ENCODE peak calls at places on chromosomes 1 and 21, in seven cellular contexts. V is H9, O is neuronal stem cell, G is mesendoderm, J is mesenchymal stem cell, E is H1, H is trophoblast cell. S is an unnamed sample.
A peak's percentile ranks its signal among the peaks of the same experiment; 100 is the strongest.

GRCh38 chr1:207711285-207711684 is 40.6 kb upstream of the CD46 start:
- DNase-seq in V (peak; percentile 73), O (no peak), G (peak; percentile 83), J (peak; percentile 45), E (peak; percentile 9), H (peak; percentile 48), S (peak; percentile 18)

GRCh38 chr1:36392836-36393235 is 4.9 kb downstream of the LSM10 start:
- DNase-seq in V (no peak), O (no peak), G (no peak), J (no peak), E (no peak), H (no peak), S (no peak)

GRCh38 chr1:41939194-41939593 is 20.5 kb upstream of the HIVEP3 start:
- DNase-seq in V (no peak), O (no peak), G (no peak), J (no peak), E (no peak), H (no peak), S (no peak)

GRCh38 chr1:206540044-206540758 is 32.9 kb downstream of the RASSF5 start:
- DNase-seq in V (no peak), O (no peak), G (no peak), J (no peak), E (no peak), H (no peak), S (no peak)

GRCh38 chr1:67058761-67059160 is 4.8 kb upstream of the SLC35D1 start:
- DNase-seq in V (no peak), O (no peak), G (no peak), J (peak; percentile 36), E (no peak), H (peak; percentile 31), S (peak; percentile 47)

GRCh38 chr1:167175901-167176300 is 44.8 kb upstream of the POU2F1 start:
- DNase-seq in V (no peak), O (no peak), G (no peak), J (no peak), E (no peak), H (peak; percentile 41), S (no peak)

GRCh38 chr1:39151267-39151666 is 53.2 kb upstream of the MACF1 start:
- DNase-seq in V (no peak), O (no peak), G (no peak), J (no peak), E (no peak), H (no peak), S (no peak)

GRCh38 chr1:222105393-222105737 is 363.5 kb upstream of the DUSP10 start:
- DNase-seq in V (no peak), O (no peak), G (peak; percentile 51), J (no peak), E (no peak), H (no peak), S (no peak)

GRCh38 chr1:50272923-50273322 is 150.3 kb downstream of the DMRTA2 start:
- DNase-seq in V (no peak), O (no peak), G (peak; percentile 32), J (no peak), E (no peak), H (no peak), S (no peak)

GRCh38 chr1:84998642-84999280 is 1.8 kb upstream of the MCOLN2 start:
- DNase-seq in V (no peak), O (peak; percentile 5), G (peak; percentile 7), J (peak; percentile 17), E (no peak), H (peak; percentile 38), S (peak; percentile 10)

GRCh38 chr21:27268290-27268689 is 301.4 kb upstream of the ADAMTS5 start:
- DNase-seq in V (no peak), O (no peak), G (no peak), J (no peak), E (no peak), H (no peak), S (peak; percentile 57)

GRCh38 chr1:206566976-206567375 is 45.3 kb downstream of the EIF2D start:
- DNase-seq in V (no peak), O (no peak), G (no peak), J (no peak), E (no peak), H (no peak), S (no peak)

GRCh38 chr1:217660353-217661062 is 29.4 kb downstream of the SPATA17 start:
- DNase-seq in V (no peak), O (no peak), G (peak; percentile 13), J (peak; percentile 86), E (no peak), H (peak; percentile 87), S (peak; percentile 90)

GRCh38 chr1:9410737-9411297 is 118.1 kb downstream of the SPSB1 start:
- DNase-seq in V (no peak), O (no peak), G (peak; percentile 69), J (peak; percentile 100), E (no peak), H (peak; percentile 17), S (peak; percentile 26)

GRCh38 chr1:78839704-78840277 is 166.7 kb downstream of the ADGRL4 start:
- DNase-seq in V (no peak), O (peak; percentile 48), G (peak; percentile 42), J (peak; percentile 51), E (no peak), H (peak; percentile 82), S (peak; percentile 51)

GRCh38 chr1:59061876-59062275 is 235.0 kb upstream of the FGGY start:
- DNase-seq in V (no peak), O (no peak), G (peak; percentile 45), J (peak; percentile 92), E (no peak), H (peak; percentile 22), S (peak; percentile 90)

GRCh38 chr1:232578681-232579195 is 51.2 kb downstream of the SIPA1L2 start:
- DNase-seq in V (no peak), O (no peak), G (peak; percentile 92), J (peak; percentile 63), E (no peak), H (no peak), S (no peak)

GRCh38 chr1:225448146-225448805 is 20.4 kb upstream of the LBR start:
- DNase-seq in V (no peak), O (no peak), G (no peak), J (no peak), E (no peak), H (no peak), S (no peak)

GRCh38 chr1:87794788-87795614 is 466.3 kb downstream of the LMO4 start:
- DNase-seq in V (no peak), O (no peak), G (peak; percentile 60), J (peak; percentile 52), E (no peak), H (peak; percentile 64), S (peak; percentile 87)

GRCh38 chr1:1889847-1890505 is 911 bp downstream of the GNB1 start:
- DNase-seq in V (no peak), O (no peak), G (peak; percentile 55), J (peak; percentile 50), E (no peak), H (peak; percentile 55), S (peak; percentile 37)

GRCh38 chr1:44832068-44832700 is 10.9 kb downstream of the PTCH2 start:
- DNase-seq in V (peak; percentile 36), O (no peak), G (no peak), J (no peak), E (no peak), H (no peak), S (no peak)

DNA sequence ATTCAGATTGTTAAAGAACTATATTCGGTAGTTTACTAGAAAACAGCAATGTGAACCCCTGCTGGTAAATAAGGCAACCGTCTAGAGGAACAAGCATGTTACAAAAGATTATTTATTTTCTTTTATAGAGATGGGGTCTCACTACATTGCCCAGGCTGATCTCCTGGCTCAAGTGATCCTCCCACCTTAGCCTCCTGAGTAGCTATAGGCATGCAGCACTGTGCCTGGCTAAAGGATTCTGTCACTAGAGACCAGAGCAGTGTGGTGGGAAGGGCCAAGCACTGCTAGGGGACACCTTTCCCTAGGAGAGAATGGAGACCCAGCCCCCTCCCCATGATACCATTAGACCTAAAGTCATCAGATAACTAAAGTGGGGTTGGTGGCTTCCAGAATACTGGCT is 28.9 kb downstream of the SLC27A3 start:
- DNase-seq in V (no peak), O (no peak), G (no peak), J (no peak), E (no peak), H (no peak), S (no peak)
- H3K9ac ChIP-seq in V (no peak overlapping the region), O (no peak overlapping the region), G (no peak overlapping the region), J (peak overlapping the region; percentile 18), E (no peak overlapping the region), H (no peak overlapping the region), S (no peak overlapping the region)

GRCh38 chr1:30216602-30217001 is 506.8 kb downstream of the MATN1 start:
- DNase-seq in V (no peak), O (no peak), G (no peak), J (no peak), E (no peak), H (no peak), S (no peak)
- H2AK5ac ChIP-seq in V (no peak overlapping the region), O (no peak overlapping the region), G (no peak overlapping the region), J (no peak overlapping the region), E (no peak overlapping the region), H (no peak overlapping the region), S (no peak overlapping the region)

DNA sequence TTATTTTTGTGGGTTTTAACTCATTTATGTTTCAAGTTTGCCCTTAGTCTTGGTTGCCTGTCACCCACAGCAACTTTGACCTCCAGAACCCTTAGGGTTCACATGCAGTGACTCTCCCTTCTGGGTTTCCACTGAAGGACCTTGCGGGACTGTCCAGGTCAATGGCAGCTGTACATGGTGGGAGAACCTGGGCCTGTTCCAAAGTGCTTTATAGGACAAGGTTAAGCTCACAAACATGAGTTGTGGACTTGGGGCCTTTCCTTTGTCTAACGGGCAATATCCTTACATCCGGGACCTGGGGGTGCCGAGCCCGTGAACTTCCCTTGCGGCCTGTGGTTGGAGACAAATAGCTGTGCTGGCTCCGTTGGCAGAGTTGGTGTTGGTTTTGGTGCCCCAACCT is 77.8 kb downstream of the CD58 start:
- DNase-seq in V (no peak), O (no peak), G (no peak), J (no peak), E (no peak), H (no peak), S (no peak)
- H3K79me1 ChIP-seq in V (no peaks in the 10 kb centered on the region), O (no peaks in the 10 kb centered on the region), G (no peaks in the 10 kb centered on the region), J (no peaks in the 10 kb centered on the region), E (no peaks in the 10 kb centered on the region), H (peaks cover 16% of the 10 kb centered on the region), S (no peaks in the 10 kb centered on the region)

GRCh38 chr1:228791782-228792181 is 56.5 kb downstream of the RHOU start:
- DNase-seq in V (no peak), O (no peak), G (no peak), J (no peak), E (no peak), H (no peak), S (no peak)

GRCh38 chr1:228794810-228795209 is 59.5 kb downstream of the RHOU start:
- DNase-seq in V (no peak), O (no peak), G (no peak), J (no peak), E (no peak), H (no peak), S (no peak)

GRCh38 chr1:228792601-228793000 is 57.3 kb downstream of the RHOU start:
- DNase-seq in V (no peak), O (no peak), G (no peak), J (no peak), E (no peak), H (no peak), S (no peak)

GRCh38 chr1:228794173-228794572 is 58.9 kb downstream of the RHOU start:
- DNase-seq in V (no peak), O (no peak), G (no peak), J (no peak), E (no peak), H (no peak), S (no peak)

DNA sequence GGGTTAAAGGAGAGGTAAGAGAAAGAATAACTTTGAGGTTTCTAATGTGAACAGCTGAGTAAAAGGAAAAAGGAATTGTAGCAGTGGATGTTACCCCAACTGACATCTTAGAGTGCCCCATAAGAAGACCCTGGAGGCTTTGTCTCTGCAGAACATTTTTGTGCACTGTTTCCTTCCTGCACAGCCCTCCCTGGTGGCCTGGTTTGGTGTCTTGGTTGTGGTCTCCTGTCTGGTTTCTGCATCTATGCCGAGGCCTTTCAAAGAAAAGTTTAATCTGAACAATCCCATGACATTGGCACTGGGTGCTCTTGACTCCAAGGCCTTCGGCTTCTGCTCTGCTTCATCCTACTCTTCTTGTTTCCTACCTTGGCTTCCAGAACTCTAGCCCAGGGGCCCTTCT is 57.8 kb downstream of the RHOU start:
- DNase-seq in V (no peak), O (no peak), G (no peak), J (no peak), E (no peak), H (no peak), S (no peak)
- H3K9ac ChIP-seq in V (no peak overlapping the region), O (no peak overlapping the region), G (no peak overlapping the region), J (no peak overlapping the region), E (no peak overlapping the region), H (no peak overlapping the region), S (no peak overlapping the region)